ENCODE peak calls at places on chromosomes 1 and 21, in seven cellular contexts. Y is brain pericyte; R is activated CD8-positive, alpha-beta memory T cell treated with anti-CD3 and anti-CD28 coated beads for 48 hours; B is CD8-positive, alpha-beta T cell; P is astrocyte of the cerebellum; H is mucosa of descending colon; Q is NCI-H1105 treated with DMSO at 0.1 percent for 48 hours. T is an unnamed sample.

GRCh38 chr1:4631321-4631720 is 23.1 kb upstream of the AJAP1 start:
- DNase-seq in Y (no peak), R (no peak), B (no peak), P (no peak), H (no peak), Q (no peak), T (no peak)

GRCh38 chr1:23582820-23583219 is 23.5 kb upstream of the ID3 start:
- DNase-seq in Y (no peak), R (no peak), B (no peak), P (no peak), H (no peak), Q (no peak), T (no peak)

GRCh38 chr1:245156736-245157505 is 2.1 kb downstream of the KIF26B start:
- DNase-seq in Y (no peak), R (no peak), B (no peak), P (peak), H (no peak), Q (peak), T (no peak)

GRCh38 chr1:22853651-22854185 is 118.9 kb downstream of the LACTBL1 start:
- DNase-seq in Y (no peak), R (no peak), B (no peak), P (no peak), H (no peak), Q (no peak), T (no peak)

GRCh38 chr21:42459065-42459430 is 37.0 kb downstream of the RSPH1 start:
- DNase-seq in Y (no peak), R (no peak), B (no peak), P (no peak), H (no peak), Q (no peak), T (no peak)

GRCh38 chr1:191388283-191388682 is 770.0 kb upstream of the RGS18 start:
- DNase-seq in Y (no peak), R (no peak), B (no peak), P (no peak), H (no peak), Q (no peak), T (no peak)

GRCh38 chr1:26084091-26084561 is 16.7 kb upstream of the TRIM63 start:
- DNase-seq in Y (no peak), R (no peak), B (no peak), P (no peak), H (no peak), Q (no peak), T (no peak)

GRCh38 chr1:95049935-95050334 is 22.8 kb downstream of the ALG14 start:
- DNase-seq in Y (no peak), R (no peak), B (no peak), P (no peak), H (no peak), Q (no peak), T (no peak)

GRCh38 chr1:205583461-205584130 is 48.2 kb downstream of the ELK4 start:
- DNase-seq in Y (no peak), R (no peak), B (no peak), P (no peak), H (no peak), Q (no peak), T (no peak)

GRCh38 chr1:245079021-245079609 is 75.7 kb upstream of the KIF26B start:
- DNase-seq in Y (no peak), R (no peak), B (no peak), P (peak), H (no peak), Q (no peak), T (no peak)

GRCh38 chr21:17386498-17386897 is 126.3 kb upstream of the CXADR start:
- DNase-seq in Y (no peak), R (no peak), B (no peak), P (no peak), H (no peak), Q (peak), T (no peak)

GRCh38 chr1:32352831-32353383 is 9.4 kb downstream of the FAM229A start:
- DNase-seq in Y (no peak), R (no peak), B (no peak), P (no peak), H (peak), Q (no peak), T (no peak)

GRCh38 chr1:103953386-103953785 is 203.7 kb downstream of the AMY1C start:
- DNase-seq in Y (no peak), R (no peak), B (no peak), P (no peak), H (no peak), Q (no peak), T (no peak)

GRCh38 chr1:247409869-247410544 is 6.0 kb upstream of the NLRP3 start:
- DNase-seq in Y (no peak), R (no peak), B (no peak), P (no peak), H (no peak), Q (no peak), T (no peak)

GRCh38 chr1:205344010-205344808 is 12.5 kb downstream of the KLHDC8A start:
- DNase-seq in Y (no peak), R (no peak), B (peak), P (no peak), H (no peak), Q (peak), T (peak)

GRCh38 chr1:153550398-153550758 is 1.3 kb upstream of the S100A3 start:
- DNase-seq in Y (no peak), R (no peak), B (no peak), P (no peak), H (no peak), Q (no peak), T (no peak)

GRCh38 chr1:199608414-199608813 is 419.1 kb upstream of the NR5A2 start:
- DNase-seq in Y (no peak), R (no peak), B (no peak), P (no peak), H (no peak), Q (no peak), T (no peak)

GRCh38 chr1:185694081-185694480 is 40.1 kb upstream of the HMCN1 start:
- DNase-seq in Y (no peak), R (no peak), B (no peak), P (no peak), H (no peak), Q (no peak), T (no peak)

GRCh38 chr1:232367293-232367692 is 262.6 kb downstream of the SIPA1L2 start:
- DNase-seq in Y (no peak), R (no peak), B (no peak), P (no peak), H (no peak), Q (no peak), T (no peak)

GRCh38 chr1:30368841-30369240 is 354.5 kb downstream of the MATN1 start:
- DNase-seq in Y (no peak), R (no peak), B (no peak), P (no peak), H (no peak), Q (no peak), T (no peak)

GRCh38 chr1:56477164-56478111 is 101.9 kb downstream of the PLPP3 start:
- DNase-seq in Y (no peak), R (no peak), B (no peak), P (no peak), H (peak), Q (no peak), T (peak)

GRCh38 chr1:44808938-44809917 is 905 bp downstream of the BTBD19 start:
- DNase-seq in Y (peak), R (peak), B (peak), P (no peak), H (peak), Q (no peak), T (peak)

GRCh38 chr1:38745476-38746410 is 113.8 kb downstream of the RRAGC start:
- DNase-seq in Y (no peak), R (no peak), B (no peak), P (no peak), H (no peak), Q (no peak), T (no peak)

GRCh38 chr1:228335406-228336307 is 71.0 kb downstream of the TRIM11 start:
- DNase-seq in Y (no peak), R (no peak), B (no peak), P (no peak), H (no peak), Q (no peak), T (peak)

GRCh38 chr1:220013497-220013896 is 32.8 kb downstream of the EPRS1 start:
- DNase-seq in Y (no peak), R (no peak), B (no peak), P (no peak), H (no peak), Q (no peak), T (no peak)

GRCh38 chr1:1990222-1990621 is 13.4 kb downstream of the CFAP74 start:
- DNase-seq in Y (no peak), R (no peak), B (no peak), P (no peak), H (no peak), Q (no peak), T (no peak)

GRCh38 chr1:235911876-235912275 is 45.2 kb upstream of the LYST start:
- DNase-seq in Y (no peak), R (no peak), B (no peak), P (no peak), H (no peak), Q (no peak), T (no peak)

GRCh38 chr1:28601696-28602095 is 9.6 kb downstream of the RAB42 start:
- DNase-seq in Y (peak), R (no peak), B (no peak), P (peak), H (no peak), Q (no peak), T (no peak)

T was measured in lower lobe of right lung.